ENCODE peak calls at places on chromosomes 1 and 21, in four cellular contexts. T is SK-N-SH; U is upper lobe of right lung; W is CD8-positive, alpha-beta T cell. M is an unnamed sample.

GRCh38 chr1:100308777-100309176 is 42.8 kb downstream of the RTCA start:
- DNase-seq in U (no peak), W (no peak), T (no peak), M (no peak)

GRCh38 chr1:218703836-218704235 is 358.7 kb downstream of the TGFB2 start:
- DNase-seq in W (no peak), T (no peak), U (no peak), M (no peak)

GRCh38 chr1:85339089-85339488 is 62.7 kb upstream of the BCL10 start:
- DNase-seq in U (no peak), W (no peak), T (no peak), M (no peak)

GRCh38 chr1:185045793-185046441 is 559 bp downstream of the RNF2 start:
- DNase-seq in T (peak; percentile 84), U (peak; percentile 67), W (peak; percentile 18), M (peak; percentile 10)

GRCh38 chr1:154607084-154607747 is 770 bp downstream of the ADAR start:
- DNase-seq in W (no peak), U (no peak), T (peak; percentile 34), M (peak; percentile 18)

GRCh38 chr1:34590211-34590623 is 164.6 kb upstream of the GJB5 start:
- DNase-seq in T (peak; percentile 43), U (no peak), W (no peak), M (no peak)

GRCh38 chr1:36781098-36781497 is 253.2 kb downstream of the GRIK3 start:
- DNase-seq in U (no peak), T (no peak), W (no peak), M (no peak)

GRCh38 chr1:45038661-45039364 is 26.8 kb downstream of the UROD start:
- DNase-seq in U (no peak), W (no peak), T (no peak), M (no peak)

GRCh38 chr1:219575563-219575962 is 37.3 kb downstream of the ZC3H11B start:
- DNase-seq in W (no peak), U (no peak), T (no peak), M (no peak)

GRCh38 chr1:218123968-218124367 is 161.1 kb upstream of the RRP15 start:
- DNase-seq in T (no peak), W (no peak), U (no peak), M (no peak)

GRCh38 chr1:36436820-36437219 is 13.4 kb downstream of the OSCP1 start:
- DNase-seq in T (no peak), W (no peak), U (no peak), M (no peak)

GRCh38 chr1:234875328-234875952 is 253.2 kb downstream of the TOMM20 start:
- DNase-seq in T (no peak), U (peak; percentile 91), W (no peak), M (peak; percentile 58)

GRCh38 chr1:184770176-184770575 is 15.5 kb upstream of the EDEM3 start:
- DNase-seq in U (no peak), T (no peak), W (no peak), M (no peak)

GRCh38 chr1:237672748-237673147 is 218.0 kb downstream of the ZP4 start:
- DNase-seq in T (peak; percentile 39), U (no peak), W (no peak), M (no peak)

GRCh38 chr1:102190429-102190828 is 193.7 kb upstream of the OLFM3 start:
- DNase-seq in W (no peak), U (no peak), T (no peak), M (no peak)

GRCh38 chr1:204267191-204267601 is 53.4 kb upstream of the GOLT1A start:
- DNase-seq in W (no peak), U (no peak), T (no peak), M (no peak)

GRCh38 chr1:12275370-12275769 is 45.5 kb downstream of the VPS13D start:
- DNase-seq in W (peak; percentile 34), U (peak; percentile 70), T (peak; percentile 37), M (no peak)

GRCh38 chr1:156797212-156797871 is 19.3 kb downstream of the SH2D2A start:
- DNase-seq in U (no peak), W (peak; percentile 68), T (peak; percentile 68), M (peak; percentile 38)

GRCh38 chr21:27571706-27572105 is 604.8 kb upstream of the ADAMTS5 start:
- DNase-seq in T (no peak), U (no peak), W (no peak), M (no peak)

GRCh38 chr1:69553726-69554125 is 14.0 kb upstream of the LRRC7 start:
- DNase-seq in W (no peak), U (no peak), T (no peak), M (no peak)

GRCh38 chr21:36100971-36101641 is 31.3 kb downstream of the CBR1 start:
- DNase-seq in W (no peak), T (no peak), U (no peak), M (no peak)

GRCh38 chr21:36103434-36103833 is 31.4 kb upstream of the CBR3 start:
- DNase-seq in U (no peak), W (no peak), T (no peak), M (no peak)

GRCh38 chr21:36104306-36105300 is 30.3 kb upstream of the CBR3 start:
- DNase-seq in W (peak; percentile 70), T (peak; percentile 33), U (no peak), M (no peak)

GRCh38 chr21:36109868-36110267 is 25.0 kb upstream of the CBR3 start:
- DNase-seq in W (no peak), U (peak; percentile 27), T (no peak), M (no peak)

DNA sequence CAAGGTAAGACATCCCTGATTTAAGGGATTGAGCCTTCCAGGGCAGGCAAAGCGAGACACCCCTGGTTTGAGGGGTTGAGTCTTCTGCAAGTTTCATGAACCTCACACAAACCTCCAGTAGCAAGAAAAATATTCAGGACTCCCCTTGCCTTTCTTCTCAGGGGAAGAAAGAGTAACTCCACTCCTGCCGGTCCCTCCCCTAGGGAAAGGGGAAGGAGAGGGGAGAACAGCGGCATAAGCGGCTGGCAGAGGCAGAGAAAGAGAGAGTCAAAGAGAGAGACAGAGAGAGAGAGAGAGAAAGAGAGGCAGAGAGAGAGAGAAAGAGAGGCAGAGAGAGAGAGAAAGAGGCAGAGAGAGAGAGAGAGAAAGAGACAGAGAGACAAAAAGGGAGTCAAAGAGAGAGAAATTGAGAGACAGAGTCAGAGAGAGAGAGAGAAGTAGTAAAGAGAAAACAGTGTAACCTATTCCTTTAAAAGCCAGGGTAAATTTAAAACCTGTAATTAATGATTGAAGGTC is 29.5 kb upstream of the CBR3 start:
- DNase-seq in U (no peak), T (no peak), W (no peak), M (no peak)
- H3K4me3 ChIP-seq in U (peak overlapping the region; percentile 18), T (no peak overlapping the region), W (no peak overlapping the region), M (no peak overlapping the region)

DNA sequence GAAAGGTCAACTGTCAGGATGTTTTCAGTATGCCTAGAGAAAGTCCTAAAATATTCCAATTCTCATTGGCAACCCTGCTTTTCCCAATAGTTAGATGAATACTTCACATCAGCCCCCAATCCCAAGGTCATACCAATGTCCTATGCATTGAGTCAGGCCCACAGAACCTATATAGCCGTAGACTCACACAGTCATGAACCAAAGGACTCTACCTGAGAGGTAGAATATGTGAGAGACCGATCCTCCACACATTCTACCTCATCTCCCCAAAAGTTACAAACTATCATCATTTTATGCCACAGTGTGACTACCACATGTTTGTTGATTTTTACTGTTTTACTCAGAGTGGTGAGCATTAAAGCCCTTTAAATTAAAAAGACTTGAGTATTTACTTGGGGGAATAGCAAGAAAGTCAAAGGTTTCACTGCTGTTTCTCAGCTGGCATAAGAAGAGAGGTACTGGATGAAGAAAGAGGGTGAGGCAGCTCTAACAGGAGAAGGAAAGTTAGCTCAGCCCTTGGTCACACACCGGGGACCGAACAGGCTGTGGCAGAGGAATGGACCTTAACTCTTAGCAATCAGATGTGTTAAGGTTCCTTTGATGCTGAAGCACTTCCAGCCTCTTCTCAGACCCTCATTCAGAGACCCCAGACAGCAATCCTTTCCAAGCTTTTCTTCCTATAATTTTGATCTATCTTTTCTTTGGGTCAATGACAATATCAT is 930 bp downstream of the CD48 start:
- DNase-seq in U (no peak), T (no peak), W (no peak), M (no peak)
- H3K4me1 ChIP-seq in U (peaks cover 13% of the 10 kb centered on the region), T (no peaks in the 10 kb centered on the region), W (peaks cover 67% of the 10 kb centered on the region), M (no peaks in the 10 kb centered on the region)

DNA sequence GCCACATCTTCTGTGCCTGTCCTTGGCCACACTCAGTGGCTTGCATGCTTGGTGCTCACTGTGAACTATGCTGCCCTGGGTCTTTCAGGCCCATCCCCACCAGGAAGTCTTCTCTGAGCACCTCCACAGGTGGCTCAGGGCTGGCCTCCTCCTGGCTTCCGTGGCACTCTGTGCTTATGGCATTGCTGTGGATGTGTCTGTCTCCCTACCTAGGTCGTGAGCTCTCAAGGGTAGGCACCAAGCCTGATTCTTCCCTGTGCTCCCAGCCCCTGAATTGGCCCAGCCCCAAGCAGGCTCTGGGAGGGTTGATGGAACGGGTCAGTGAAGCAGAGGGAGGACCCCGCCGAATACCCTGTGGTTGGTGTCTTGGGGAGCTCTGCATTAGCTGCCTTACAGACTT is 197.7 kb upstream of the EDN2 start:
- DNase-seq in U (peak; percentile 43), W (no peak), T (no peak), M (no peak)
- H3K27ac ChIP-seq in U (no peak overlapping the region), W (no peak overlapping the region), T (no peak overlapping the region), M (no peak overlapping the region)

DNA sequence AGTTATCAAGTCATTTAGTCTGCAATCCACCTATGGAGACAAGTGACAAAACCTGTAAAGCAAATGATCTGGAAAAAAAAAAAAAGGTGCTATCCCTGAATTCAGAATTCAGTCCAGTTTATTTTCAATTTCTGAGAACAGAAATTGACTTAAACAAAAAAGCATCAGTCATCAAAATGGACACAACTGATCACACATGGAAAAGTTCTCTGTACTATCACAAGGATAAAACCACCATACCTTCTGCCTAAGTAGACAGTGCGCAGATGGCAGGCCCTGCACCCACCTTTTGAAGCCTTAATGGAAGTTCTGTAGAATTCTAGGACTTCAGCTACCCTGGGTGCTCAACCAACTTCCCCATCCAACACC is 3.5 kb downstream of the PABPC4 start:
- DNase-seq in W (no peak), U (no peak), T (no peak), M (no peak)
- H3K4me3 ChIP-seq in W (no peak overlapping the region), U (no peak overlapping the region), T (peak overlapping the region; percentile 89), M (no peak overlapping the region)

GRCh38 chr21:37219766-37220432 is 47.2 kb downstream of the VPS26C start:
- DNase-seq in T (no peak), U (no peak), W (peak; percentile 68), M (no peak)
- H3K4me1 ChIP-seq in T (peaks cover 19% of the 10 kb centered on the region), U (peaks cover 9% of the 10 kb centered on the region), W (peaks cover 29% of the 10 kb centered on the region), M (no peaks in the 10 kb centered on the region)

GRCh38 chr21:44867464-44867863 is 6.0 kb downstream of the PTTG1IP start:
- DNase-seq in T (no peak), U (peak; percentile 42), W (no peak), M (no peak)

GRCh38 chr21:44869860-44870747 is 3.4 kb downstream of the PTTG1IP start:
- DNase-seq in W (no peak), U (peak; percentile 52), T (no peak), M (no peak)

GRCh38 chr21:44866780-44867179 is 6.7 kb downstream of the PTTG1IP start:
- DNase-seq in U (peak; percentile 27), T (no peak), W (no peak), M (no peak)

GRCh38 chr21:44867999-44868700 is 5.3 kb downstream of the PTTG1IP start:
- DNase-seq in U (peak; percentile 40), T (no peak), W (peak; percentile 69), M (no peak)

GRCh38 chr21:44868707-44869106 is 4.8 kb downstream of the PTTG1IP start:
- DNase-seq in W (no peak), T (no peak), U (peak; percentile 8), M (no peak)
- H3K27ac ChIP-seq in W (no peak overlapping the region), T (peak overlapping the region; percentile 80), U (peak overlapping the region; percentile 97), M (peak overlapping the region; percentile 86)

M was measured in prostate gland.